ENCODE peak calls at places on chromosomes 5 and 9, in four cellular contexts. U is tibial nerve, W is Calu3, X is germinal center. Y is an unnamed sample.

GRCh38 chr9:106877345-106877744 is 14.4 kb downstream of the ZNF462 start:
- DNase-seq in U (no peak), W (no peak), X (no peak), Y (no peak)

GRCh38 chr9:84239341-84239740 is 101.2 kb downstream of the SLC28A3 start:
- DNase-seq in U (no peak), W (no peak), X (no peak), Y (no peak)

GRCh38 chr9:128153117-128153946 is 4.1 kb downstream of the LCN2 start:
- DNase-seq in U (no peak), W (peak; percentile 52), X (no peak), Y (no peak)

GRCh38 chr5:121976979-121977378 is 15.2 kb downstream of the SRFBP1 start:
- DNase-seq in U (no peak), W (no peak), X (no peak), Y (no peak)

GRCh38 chr5:39020465-39020864 is 53.7 kb downstream of the RICTOR start:
- DNase-seq in U (no peak), W (no peak), X (no peak), Y (no peak)

GRCh38 chr5:72167790-72168189 is 60.5 kb downstream of the MAP1B start:
- DNase-seq in U (no peak), W (no peak), X (no peak), Y (peak; percentile 77)

GRCh38 chr5:123966781-123967180 is 454.8 kb downstream of the CSNK1G3 start:
- DNase-seq in U (no peak), W (no peak), X (no peak), Y (no peak)

GRCh38 chr9:120852240-120853018 is 9.7 kb upstream of the PSMD5 start:
- DNase-seq in U (no peak), W (no peak), X (no peak), Y (no peak)

GRCh38 chr5:143985832-143986485 is 174.0 kb downstream of the HMHB1 start:
- DNase-seq in U (no peak), W (no peak), X (no peak), Y (no peak)

GRCh38 chr5:179166171-179166885 is 106.2 kb downstream of the ZNF354C start:
- DNase-seq in U (no peak), W (no peak), X (no peak), Y (no peak)